ENCODE peak calls at places on chromosomes 2 and 18, in four cellular contexts. J is H1, D is SK-N-SH, C is HepG2. X is an unnamed sample.

GRCh38 chr2:153100139-153100538 is 378.4 kb downstream of the RPRM start:
- DNase-seq in J (no peak), D (no peak), C (no peak), X (no peak)

GRCh38 chr2:241036964-241037421 is 38.6 kb downstream of the SNED1 start:
- DNase-seq in J (no peak), D (no peak), C (no peak), X (peak)

GRCh38 chr2:55804535-55804934 is 110.9 kb upstream of the PNPT1 start:
- DNase-seq in J (no peak), D (no peak), C (no peak), X (no peak)

GRCh38 chr2:189149981-189150380 is 29.6 kb downstream of the COL5A2 start:
- DNase-seq in J (no peak), D (no peak), C (no peak), X (no peak)

GRCh38 chr18:8506251-8507049 is 102.8 kb upstream of the RAB12 start:
- DNase-seq in J (no peak), D (no peak), C (no peak), X (no peak)

GRCh38 chr18:2935438-2936192 is 77.3 kb downstream of the LPIN2 start:
- DNase-seq in J (no peak), D (no peak), C (no peak), X (no peak)

GRCh38 chr18:37547196-37547595 is 18.4 kb downstream of the CELF4 start:
- DNase-seq in J (no peak), D (no peak), C (no peak), X (no peak)

GRCh38 chr2:69389271-69389670 is 2.2 kb upstream of the GFPT1 start:
- DNase-seq in J (no peak), D (no peak), C (no peak), X (no peak)

GRCh38 chr2:109182426-109182825 is 53.4 kb downstream of the SH3RF3 start:
- DNase-seq in J (no peak), D (no peak), C (no peak), X (no peak)

GRCh38 chr2:44952143-44952805 is 10.8 kb downstream of the SIX3 start:
- DNase-seq in J (no peak), D (peak), C (peak), X (no peak)
- TF ChIP-seq TCF12 in J (no peak), D (no peak), C (no peak), X (no peak)

DNA sequence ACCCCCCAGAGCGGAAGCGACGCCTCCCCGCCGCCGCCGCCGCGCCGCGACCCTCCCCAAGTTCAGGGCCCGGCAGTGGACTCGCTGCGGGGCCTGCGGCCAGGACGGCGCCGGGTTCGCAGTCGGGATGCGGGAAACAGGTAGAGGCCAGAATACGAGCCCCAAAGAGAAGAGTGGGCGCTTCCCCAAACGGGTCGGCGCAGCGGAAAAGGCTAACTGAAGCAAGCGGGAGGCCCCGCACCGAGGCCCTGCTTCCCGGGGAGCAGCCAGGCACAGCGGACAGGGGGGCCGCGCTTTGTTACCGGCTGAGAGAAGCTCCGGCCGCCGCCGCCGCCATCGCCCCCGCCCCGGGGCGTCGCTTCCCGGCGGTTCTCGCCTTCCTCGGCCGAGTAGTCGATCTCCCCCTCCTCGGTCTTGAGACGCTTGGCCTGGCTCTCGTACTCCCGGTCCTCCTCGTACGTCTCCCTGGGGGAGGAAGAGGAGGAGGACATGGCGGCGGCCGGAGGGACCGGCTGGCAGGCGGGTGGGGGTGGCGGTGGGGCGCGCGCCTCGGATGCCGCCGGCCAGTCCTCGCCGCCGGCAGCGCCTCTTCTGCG is 494 bp downstream of the HNRNPLL start:
- DNase-seq in J (no peak), D (peak), C (no peak), X (no peak)
- TF ChIP-seq TCF12 in J (no peak), D (no peak), C (peak), X (no peak)

GRCh38 chr2:205909194-205909572 is 176.8 kb downstream of the INO80D start:
- DNase-seq in J (no peak), D (no peak), C (no peak), X (no peak)
- TF ChIP-seq TCF12 in J (no peak), D (no peak), C (no peak), X (no peak)

GRCh38 chr18:11909081-11909410 is 929 bp upstream of the MPPE1 start:
- DNase-seq in J (no peak), D (no peak), C (no peak), X (no peak)

GRCh38 chr18:11906181-11906580 is 1.9 kb downstream of the MPPE1 start:
- DNase-seq in J (no peak), D (no peak), C (no peak), X (no peak)

GRCh38 chr18:11908182-11909080 is at the start of gene MPPE1:
- DNase-seq in J (peak), D (peak), C (peak), X (peak)

GRCh38 chr18:11906926-11907874 is 917 bp downstream of the MPPE1 start:
- DNase-seq in J (no peak), D (no peak), C (no peak), X (no peak)

GRCh38 chr18:11909597-11910026 is 1.5 kb upstream of the MPPE1 start:
- DNase-seq in J (no peak), D (no peak), C (peak), X (no peak)
- TF ChIP-seq TCF12 in J (no peak), D (no peak), C (no peak), X (no peak)

GRCh38 chr2:105744091-105744908 is 412 bp upstream of the NCK2 start:
- DNase-seq in J (no peak), D (peak), C (peak), X (no peak)
- TF ChIP-seq TCF12 in J (no peak), D (no peak), C (no peak), X (no peak)

GRCh38 chr18:984004-984403 is 79.3 kb downstream of the ADCYAP1 start:
- DNase-seq in J (no peak), D (no peak), C (no peak), X (no peak)

GRCh38 chr18:987325-988186 is 82.9 kb downstream of the ADCYAP1 start:
- DNase-seq in J (no peak), D (no peak), C (no peak), X (no peak)

GRCh38 chr18:986552-986951 is 81.9 kb downstream of the ADCYAP1 start:
- DNase-seq in J (no peak), D (no peak), C (no peak), X (no peak)

GRCh38 chr18:986071-986470 is 81.4 kb downstream of the ADCYAP1 start:
- DNase-seq in J (no peak), D (no peak), C (no peak), X (no peak)

GRCh38 chr18:985301-985700 is 80.6 kb downstream of the ADCYAP1 start:
- DNase-seq in J (no peak), D (no peak), C (no peak), X (no peak)
- TF ChIP-seq TCF12 in J (no peak), D (no peak), C (no peak), X (no peak)

DNA sequence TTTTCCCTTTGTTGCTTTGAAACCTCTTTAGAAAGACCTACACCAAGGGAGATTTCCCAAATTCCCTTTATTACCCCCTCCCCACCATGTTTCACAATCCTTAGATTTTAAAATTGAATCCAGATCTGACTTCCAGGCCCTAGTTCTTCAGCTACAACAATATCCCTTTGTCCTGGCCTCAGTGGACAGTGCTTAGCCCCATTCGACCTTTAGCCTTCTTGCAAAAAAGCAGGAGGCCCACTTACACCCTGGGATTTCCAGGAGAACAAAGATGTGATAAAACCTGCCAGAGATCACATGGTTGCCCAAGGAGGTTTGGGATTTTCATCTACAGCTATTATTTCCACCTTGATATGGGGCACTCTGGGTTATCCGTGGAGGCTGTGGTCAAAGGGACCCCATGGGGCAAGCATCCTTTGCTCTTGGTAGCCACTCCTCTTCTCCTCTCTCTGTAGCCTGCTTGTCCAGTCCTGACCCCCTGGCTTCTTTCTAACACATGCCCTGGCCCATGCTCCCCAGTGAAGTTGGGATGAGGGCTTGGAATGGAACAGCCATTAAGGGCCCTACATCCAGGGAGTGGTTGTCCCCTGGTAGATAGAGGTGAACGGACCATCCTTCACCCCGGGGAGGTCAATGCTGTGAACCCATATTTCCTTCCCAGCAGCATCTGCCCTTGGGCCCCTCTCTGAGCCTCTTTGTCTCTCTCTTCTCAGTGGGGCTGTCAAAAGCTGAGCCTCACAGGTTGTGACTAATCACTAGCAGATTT is 267.4 kb downstream of the DYSF start:
- DNase-seq in J (no peak), D (no peak), C (peak), X (no peak)
- TF ChIP-seq TCF12 in J (no peak), D (no peak), C (no peak), X (no peak)

GRCh38 chr18:59265246-59266018 is 7.8 kb downstream of the RAX start:
- DNase-seq in J (no peak), D (peak), C (no peak), X (no peak)
- TF ChIP-seq TCF12 in J (no peak), D (no peak), C (no peak), X (no peak)

DNA sequence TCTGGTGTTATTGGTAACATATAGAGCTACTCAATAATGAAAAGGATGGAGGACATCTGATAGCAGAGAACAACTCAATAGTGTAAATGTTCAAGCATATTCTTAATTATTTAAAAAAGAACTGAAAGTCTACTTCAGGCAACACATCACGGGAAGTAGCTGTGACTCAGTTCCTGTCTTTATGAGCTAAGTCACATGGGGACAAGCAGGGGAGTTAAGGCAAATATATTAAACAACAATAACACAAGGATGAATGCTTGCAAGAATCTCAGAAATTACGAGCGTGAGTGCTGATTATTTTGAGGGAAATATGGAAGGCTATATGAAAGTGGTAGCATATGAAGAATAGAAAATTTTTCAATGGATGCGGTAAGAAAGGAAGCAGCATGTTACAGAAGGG is 4.0 kb upstream of the HNMT start:
- DNase-seq in J (no peak), D (no peak), C (no peak), X (no peak)
- TF ChIP-seq TCF12 in J (no peak), D (no peak), C (no peak), X (no peak)

X was measured in GM12878.